ENCODE peak calls at places on chromosome 15, in five cellular contexts. N, U, X, G and P are unnamed samples.

GRCh38 chr15:49242820-49243219 is 72.8 kb downstream of the GALK2 start:
- DNase-seq in X (no peak), N (no peak), G (peak; percentile 96), U (no peak), P (peak; percentile 89)

GRCh38 chr15:48352474-48353072 is 21.3 kb downstream of the DUT start:
- DNase-seq in G (peak; percentile 74), U (peak; percentile 76), X (no peak), N (no peak), P (peak; percentile 79)

GRCh38 chr15:92506506-92506905 is 112.8 kb downstream of the ST8SIA2 start:
- DNase-seq in X (no peak), U (no peak), G (no peak), N (no peak), P (no peak)

GRCh38 chr15:72202801-72203506 is 5.4 kb upstream of the GRAMD2A start:
- DNase-seq in X (no peak), G (no peak), U (no peak), N (no peak), P (no peak)

GRCh38 chr15:57611938-57612337 is 20.2 kb downstream of the MYZAP start:
- DNase-seq in U (peak; percentile 22), G (peak; percentile 40), N (no peak), X (no peak), P (peak; percentile 39)

GRCh38 chr15:35757323-35757722 is 211.4 kb upstream of the DPH6 start:
- DNase-seq in U (peak; percentile 18), G (no peak), N (no peak), X (no peak), P (no peak)

GRCh38 chr15:34031987-34032760 is 6.8 kb downstream of the AVEN start:
- DNase-seq in X (no peak), N (no peak), U (no peak), G (no peak), P (no peak)

GRCh38 chr15:46129145-46129544 is 494.3 kb downstream of the SQOR start:
- DNase-seq in X (no peak), N (no peak), G (no peak), U (no peak), P (no peak)

GRCh38 chr15:101049856-101050646 is 130.9 kb downstream of the LRRK1 start:
- DNase-seq in X (no peak), G (peak; percentile 47), U (no peak), N (no peak), P (no peak)

GRCh38 chr15:101172421-101173097 is 79.3 kb downstream of the CHSY1 start:
- DNase-seq in G (peak; percentile 63), X (no peak), N (no peak), U (no peak), P (peak; percentile 58)

GRCh38 chr15:94286581-94286980 is 55.2 kb downstream of the MCTP2 start:
- DNase-seq in N (no peak), U (no peak), G (no peak), X (no peak), P (no peak)

GRCh38 chr15:72231847-72232461 is 964 bp upstream of the PKM start:
- DNase-seq in U (peak; percentile 38), N (no peak), G (peak; percentile 82), X (peak; percentile 56), P (peak; percentile 9)

DNA sequence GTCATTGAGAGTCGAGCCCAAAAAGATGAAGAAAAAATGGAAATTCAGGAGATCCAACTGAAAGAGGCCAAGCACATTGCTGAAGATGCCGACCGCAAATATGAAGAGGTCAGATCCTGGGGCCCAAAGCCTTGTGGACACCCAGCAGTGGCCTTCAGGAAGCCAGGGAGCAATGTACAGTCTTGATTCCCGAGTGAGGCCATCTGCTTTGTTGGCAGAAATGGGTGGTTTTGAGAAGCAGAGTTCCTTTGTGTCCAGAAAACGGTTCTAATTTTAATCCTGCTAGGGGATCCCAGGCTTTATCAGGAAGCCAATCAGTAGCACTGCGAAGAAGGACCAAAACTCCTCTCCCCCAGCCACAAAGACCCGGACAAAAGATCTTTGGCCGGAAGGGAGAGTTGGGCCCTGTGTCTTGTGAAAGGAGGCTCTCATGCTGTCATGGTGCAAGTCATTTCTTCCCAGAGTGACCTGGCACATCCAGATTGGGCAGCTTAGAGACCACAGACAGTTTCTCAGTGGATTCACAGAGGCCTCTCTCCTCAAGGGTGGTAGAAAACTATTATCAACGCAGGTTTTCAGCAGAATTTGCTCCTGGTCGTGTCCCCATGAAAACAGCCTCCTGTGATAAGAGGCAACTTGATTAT is 17.1 kb downstream of the TPM1 start:
- DNase-seq in U (no peak), X (no peak), N (no peak), G (peak; percentile 85), P (no peak)
- H3K4me3 ChIP-seq in U (no peak overlapping the region), X (no peak overlapping the region), N (no peak overlapping the region), G (no peak overlapping the region), P (no peak overlapping the region)

GRCh38 chr15:80557441-80558234 is 137.5 kb upstream of the ABHD17C start:
- DNase-seq in X (no peak), N (no peak), U (no peak), G (no peak), P (no peak)

GRCh38 chr15:80550910-80551265 is 144.2 kb upstream of the ABHD17C start:
- DNase-seq in N (no peak), X (no peak), G (peak; percentile 59), U (no peak), P (no peak)

GRCh38 chr15:80551348-80551747 is 143.8 kb upstream of the ABHD17C start:
- DNase-seq in G (no peak), N (no peak), X (no peak), U (no peak), P (peak; percentile 63)

GRCh38 chr15:80556694-80557367 is 138.3 kb upstream of the ABHD17C start:
- DNase-seq in X (no peak), U (no peak), N (no peak), G (peak; percentile 56), P (peak; percentile 33)

GRCh38 chr15:80554526-80554925 is 140.6 kb upstream of the ABHD17C start:
- DNase-seq in N (no peak), U (no peak), G (no peak), X (no peak), P (no peak)
- H3K36me3 ChIP-seq in N (no peaks in the 10 kb centered on the region), U (no peaks in the 10 kb centered on the region), G (peaks cover 7% of the 10 kb centered on the region), X (no peaks in the 10 kb centered on the region), P (no peaks in the 10 kb centered on the region)

GRCh38 chr15:20272422-20273184 is 269.0 kb downstream of the GOLGA6L6 start:
- DNase-seq in X (no peak), G (no peak), U (no peak), N (no peak), P (no peak)
- H3K9me3 ChIP-seq in X (no peaks in the 10 kb centered on the region), G (peaks cover 12% of the 10 kb centered on the region), U (peaks cover 51% of the 10 kb centered on the region), N (peaks cover 28% of the 10 kb centered on the region), P (peaks cover 40% of the 10 kb centered on the region)

GRCh38 chr15:52566889-52567288 is 1.9 kb downstream of the ARPP19 start:
- DNase-seq in G (no peak), X (no peak), N (no peak), U (no peak), P (no peak)
- H3K4me3 ChIP-seq in G (peak overlapping the region; percentile 96), X (no peak overlapping the region), N (no peak overlapping the region), U (peak overlapping the region; percentile 61), P (peak overlapping the region; percentile 46)

GRCh38 chr15:69444686-69445085 is 7.9 kb upstream of the RPLP1 start:
- DNase-seq in X (no peak), G (no peak), U (no peak), N (no peak), P (no peak)

GRCh38 chr15:69434679-69435078 is 17.9 kb upstream of the RPLP1 start:
- DNase-seq in U (no peak), N (no peak), X (no peak), G (no peak), P (no peak)

GRCh38 chr15:69443032-69443611 is 9.5 kb upstream of the RPLP1 start:
- DNase-seq in N (no peak), G (no peak), X (no peak), U (no peak), P (no peak)

GRCh38 chr15:69435980-69436379 is 16.6 kb upstream of the RPLP1 start:
- DNase-seq in N (no peak), G (no peak), U (no peak), X (no peak), P (no peak)

GRCh38 chr15:69439623-69440022 is 13.0 kb upstream of the RPLP1 start:
- DNase-seq in N (no peak), G (no peak), U (no peak), X (no peak), P (no peak)
- H3K36me3 ChIP-seq in N (no peaks in the 10 kb centered on the region), G (peaks cover 11% of the 10 kb centered on the region), U (peaks cover 97% of the 10 kb centered on the region), X (no peaks in the 10 kb centered on the region), P (peaks cover 10% of the 10 kb centered on the region)

DNA sequence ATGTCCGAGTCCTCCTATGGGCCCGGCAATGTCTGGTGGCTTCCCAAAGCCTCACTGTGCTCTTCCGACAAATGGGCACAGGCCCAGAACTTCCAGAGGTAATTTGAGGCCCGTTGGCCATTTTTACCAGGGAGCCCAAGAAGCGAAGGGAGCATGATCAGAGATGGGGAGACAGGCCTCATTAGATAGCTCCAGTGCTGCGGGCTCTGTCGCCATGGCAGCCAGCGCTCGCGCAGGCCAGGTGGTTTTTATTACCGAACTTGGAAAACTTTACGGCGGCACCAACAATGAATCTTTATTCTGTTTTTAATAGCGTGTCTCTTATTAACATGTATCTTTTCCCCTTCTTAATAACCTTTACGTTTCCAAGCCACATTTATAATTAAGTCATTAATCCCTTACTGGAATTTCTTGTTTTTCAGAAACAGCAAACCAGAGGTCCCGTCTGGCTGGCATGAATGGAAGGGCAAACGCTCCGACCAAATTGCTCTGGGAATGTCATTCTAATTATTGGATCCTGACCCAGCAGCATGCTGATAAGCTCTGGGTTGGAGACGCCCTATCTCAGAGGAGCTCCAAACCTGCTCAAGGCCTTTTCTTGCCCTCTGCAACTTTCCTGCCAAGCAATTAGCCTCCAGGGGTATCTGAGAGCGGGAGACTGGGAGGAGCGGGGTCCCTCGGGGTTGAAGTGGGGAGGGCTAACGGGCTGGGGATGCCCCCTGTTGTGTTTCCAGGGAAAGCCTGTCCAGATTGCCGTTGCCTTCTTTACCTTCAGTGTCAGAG is 256.5 kb downstream of the TLE3 start:
- DNase-seq in X (no peak), U (no peak), G (no peak), N (no peak), P (no peak)
- H3K9me3 ChIP-seq in X (no peaks in the 10 kb centered on the region), U (no peaks in the 10 kb centered on the region), G (no peaks in the 10 kb centered on the region), N (no peaks in the 10 kb centered on the region), P (no peaks in the 10 kb centered on the region)

DNA sequence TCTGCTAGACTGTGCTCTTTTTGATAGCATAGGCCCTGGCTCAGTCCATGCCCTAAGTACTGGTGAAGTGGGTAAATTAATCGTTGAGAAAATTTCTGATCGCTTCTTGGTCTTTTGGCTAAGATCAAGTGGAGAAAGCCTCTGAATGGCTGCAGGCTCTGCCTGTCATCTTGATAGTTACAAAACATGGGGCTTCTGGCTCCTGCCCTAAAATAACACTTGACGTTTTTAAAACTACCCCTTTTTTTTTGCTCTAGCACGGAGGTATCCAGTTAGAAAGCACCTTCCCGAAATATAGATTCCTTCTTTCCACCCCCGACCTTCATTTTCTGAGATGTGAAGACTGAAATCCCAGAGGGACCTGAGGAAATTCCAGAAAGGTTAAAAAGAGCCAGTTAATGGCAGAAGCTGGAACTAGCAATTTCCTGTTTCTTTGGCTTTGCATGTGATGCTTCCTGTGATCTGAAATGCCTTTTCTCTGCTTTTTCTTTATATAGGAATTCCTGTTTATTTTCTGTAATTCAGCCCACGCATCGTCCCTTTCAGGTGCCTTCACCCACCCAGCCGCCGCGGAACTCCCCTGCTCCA is 802 bp upstream of the C2CD4B start:
- DNase-seq in G (no peak), N (no peak), U (no peak), X (no peak), P (peak; percentile 50)
- H3K4me3 ChIP-seq in G (no peak overlapping the region), N (peak overlapping the region; percentile 44), U (no peak overlapping the region), X (no peak overlapping the region), P (no peak overlapping the region)

GRCh38 chr15:65484876-65485275 is 32.6 kb downstream of the DPP8 start:
- DNase-seq in X (no peak), N (no peak), G (no peak), U (no peak), P (no peak)
- H3K36me3 ChIP-seq in X (peaks cover 49% of the 10 kb centered on the region), N (no peaks in the 10 kb centered on the region), G (peaks cover 5% of the 10 kb centered on the region), U (peaks cover 47% of the 10 kb centered on the region), P (peaks cover 50% of the 10 kb centered on the region)

GRCh38 chr15:25246641-25247417 is 192.0 kb downstream of the UBE3A start:
- DNase-seq in N (peak; percentile 44), U (no peak), G (no peak), X (no peak), P (no peak)
- H3K9me3 ChIP-seq in N (peaks cover 86% of the 10 kb centered on the region), U (peaks cover 3% of the 10 kb centered on the region), G (no peaks in the 10 kb centered on the region), X (no peaks in the 10 kb centered on the region), P (no peaks in the 10 kb centered on the region)